ENCODE peak calls at places on chromosomes 1 and 21, in ten cellular contexts. One of them, this sample, is unnamed.

GRCh38 chr1:54219688-54220003 is 19.7 kb downstream of the MRPL37 start:
- DNase-seq in occipital lobe: no peak
- DNase-seq in activated CD8-positive, alpha-beta memory T cell treated with anti-CD3 and anti-CD28 coated beads, Interleukin-2, amount 10 ng/mL, durations not matched to agents 7 days and 5 days: no peak
- DNase-seq in CD4-positive, CD25-positive, alpha-beta regulatory T cell: no peak
- DNase-seq in activated T-cell treated with anti-CD3 and anti-CD28 coated beads, Interleukin-2, amount 50 U/mL, for 24 hours: no peak
- DNase-seq in retinal pigment epithelial cell: no peak
- DNase-seq in HEK293T: no peak
- DNase-seq in osteocyte: no peak
- DNase-seq in EL: no peak
- DNase-seq in activated naive CD4-positive, alpha-beta T cell treated with anti-CD3 and anti-CD28 coated beads, Interleukin-2, amount 10 ng/mL, durations not matched to agents 7 days and 5 days: no peak
- DNase-seq in this sample: peak; percentile 43

GRCh38 chr1:213389061-213389581 is 338.1 kb downstream of the RPS6KC1 start:
- DNase-seq in HEK293T: no peak
- DNase-seq in activated T-cell treated with anti-CD3 and anti-CD28 coated beads, Interleukin-2, amount 50 U/mL, for 24 hours: no peak
- DNase-seq in occipital lobe: peak; percentile 24
- DNase-seq in EL: no peak
- DNase-seq in activated naive CD4-positive, alpha-beta T cell treated with anti-CD3 and anti-CD28 coated beads, Interleukin-2, amount 10 ng/mL, durations not matched to agents 7 days and 5 days: no peak
- DNase-seq in osteocyte: no peak
- DNase-seq in retinal pigment epithelial cell: no peak
- DNase-seq in CD4-positive, CD25-positive, alpha-beta regulatory T cell: no peak
- DNase-seq in activated CD8-positive, alpha-beta memory T cell treated with anti-CD3 and anti-CD28 coated beads, Interleukin-2, amount 10 ng/mL, durations not matched to agents 7 days and 5 days: no peak
- DNase-seq in this sample: no peak

GRCh38 chr1:52567943-52568342 is 15.1 kb upstream of the TUT4 start:
- DNase-seq in retinal pigment epithelial cell: no peak
- DNase-seq in CD4-positive, CD25-positive, alpha-beta regulatory T cell: no peak
- DNase-seq in activated T-cell treated with anti-CD3 and anti-CD28 coated beads, Interleukin-2, amount 50 U/mL, for 24 hours: no peak
- DNase-seq in activated naive CD4-positive, alpha-beta T cell treated with anti-CD3 and anti-CD28 coated beads, Interleukin-2, amount 10 ng/mL, durations not matched to agents 7 days and 5 days: no peak
- DNase-seq in osteocyte: no peak
- DNase-seq in EL: no peak
- DNase-seq in HEK293T: no peak
- DNase-seq in occipital lobe: no peak
- DNase-seq in activated CD8-positive, alpha-beta memory T cell treated with anti-CD3 and anti-CD28 coated beads, Interleukin-2, amount 10 ng/mL, durations not matched to agents 7 days and 5 days: no peak
- DNase-seq in this sample: no peak

GRCh38 chr1:168582690-168583325 is 6.4 kb downstream of the XCL1 start:
- DNase-seq in CD4-positive, CD25-positive, alpha-beta regulatory T cell: no peak
- DNase-seq in retinal pigment epithelial cell: no peak
- DNase-seq in osteocyte: no peak
- DNase-seq in EL: peak; percentile 12
- DNase-seq in activated T-cell treated with anti-CD3 and anti-CD28 coated beads, Interleukin-2, amount 50 U/mL, for 24 hours: no peak
- DNase-seq in activated CD8-positive, alpha-beta memory T cell treated with anti-CD3 and anti-CD28 coated beads, Interleukin-2, amount 10 ng/mL, durations not matched to agents 7 days and 5 days: no peak
- DNase-seq in activated naive CD4-positive, alpha-beta T cell treated with anti-CD3 and anti-CD28 coated beads, Interleukin-2, amount 10 ng/mL, durations not matched to agents 7 days and 5 days: no peak
- DNase-seq in occipital lobe: no peak
- DNase-seq in HEK293T: no peak
- DNase-seq in this sample: peak; percentile 10

GRCh38 chr1:47752048-47752451 is 245.1 kb downstream of the TRABD2B start:
- DNase-seq in EL: peak; percentile 8
- DNase-seq in activated naive CD4-positive, alpha-beta T cell treated with anti-CD3 and anti-CD28 coated beads, Interleukin-2, amount 10 ng/mL, durations not matched to agents 7 days and 5 days: no peak
- DNase-seq in osteocyte: no peak
- DNase-seq in activated T-cell treated with anti-CD3 and anti-CD28 coated beads, Interleukin-2, amount 50 U/mL, for 24 hours: no peak
- DNase-seq in CD4-positive, CD25-positive, alpha-beta regulatory T cell: no peak
- DNase-seq in occipital lobe: no peak
- DNase-seq in activated CD8-positive, alpha-beta memory T cell treated with anti-CD3 and anti-CD28 coated beads, Interleukin-2, amount 10 ng/mL, durations not matched to agents 7 days and 5 days: no peak
- DNase-seq in HEK293T: no peak
- DNase-seq in retinal pigment epithelial cell: no peak
- DNase-seq in this sample: no peak

GRCh38 chr1:2108877-2109580 is 58.8 kb downstream of the PRKCZ start:
- DNase-seq in osteocyte: no peak
- DNase-seq in activated naive CD4-positive, alpha-beta T cell treated with anti-CD3 and anti-CD28 coated beads, Interleukin-2, amount 10 ng/mL, durations not matched to agents 7 days and 5 days: no peak
- DNase-seq in activated CD8-positive, alpha-beta memory T cell treated with anti-CD3 and anti-CD28 coated beads, Interleukin-2, amount 10 ng/mL, durations not matched to agents 7 days and 5 days: no peak
- DNase-seq in activated T-cell treated with anti-CD3 and anti-CD28 coated beads, Interleukin-2, amount 50 U/mL, for 24 hours: no peak
- DNase-seq in occipital lobe: no peak
- DNase-seq in HEK293T: no peak
- DNase-seq in CD4-positive, CD25-positive, alpha-beta regulatory T cell: no peak
- DNase-seq in EL: no peak
- DNase-seq in retinal pigment epithelial cell: no peak
- DNase-seq in this sample: no peak

GRCh38 chr1:231376875-231377549 is 38.9 kb downstream of the SPRTN start:
- DNase-seq in CD4-positive, CD25-positive, alpha-beta regulatory T cell: no peak
- DNase-seq in activated CD8-positive, alpha-beta memory T cell treated with anti-CD3 and anti-CD28 coated beads, Interleukin-2, amount 10 ng/mL, durations not matched to agents 7 days and 5 days: peak; percentile 66
- DNase-seq in activated naive CD4-positive, alpha-beta T cell treated with anti-CD3 and anti-CD28 coated beads, Interleukin-2, amount 10 ng/mL, durations not matched to agents 7 days and 5 days: peak; percentile 26
- DNase-seq in retinal pigment epithelial cell: no peak
- DNase-seq in HEK293T: no peak
- DNase-seq in activated T-cell treated with anti-CD3 and anti-CD28 coated beads, Interleukin-2, amount 50 U/mL, for 24 hours: peak; percentile 37
- DNase-seq in EL: no peak
- DNase-seq in occipital lobe: no peak
- DNase-seq in osteocyte: no peak
- DNase-seq in this sample: no peak

GRCh38 chr1:183159960-183160359 is 26.1 kb upstream of the LAMC2 start:
- DNase-seq in EL: peak; percentile 59
- DNase-seq in activated naive CD4-positive, alpha-beta T cell treated with anti-CD3 and anti-CD28 coated beads, Interleukin-2, amount 10 ng/mL, durations not matched to agents 7 days and 5 days: no peak
- DNase-seq in HEK293T: no peak
- DNase-seq in CD4-positive, CD25-positive, alpha-beta regulatory T cell: no peak
- DNase-seq in retinal pigment epithelial cell: no peak
- DNase-seq in activated CD8-positive, alpha-beta memory T cell treated with anti-CD3 and anti-CD28 coated beads, Interleukin-2, amount 10 ng/mL, durations not matched to agents 7 days and 5 days: no peak
- DNase-seq in osteocyte: no peak
- DNase-seq in activated T-cell treated with anti-CD3 and anti-CD28 coated beads, Interleukin-2, amount 50 U/mL, for 24 hours: no peak
- DNase-seq in occipital lobe: no peak
- DNase-seq in this sample: peak; percentile 91

GRCh38 chr1:204920511-204920910 is 49.8 kb downstream of the NFASC start:
- DNase-seq in osteocyte: no peak
- DNase-seq in CD4-positive, CD25-positive, alpha-beta regulatory T cell: no peak
- DNase-seq in EL: no peak
- DNase-seq in occipital lobe: no peak
- DNase-seq in retinal pigment epithelial cell: no peak
- DNase-seq in HEK293T: no peak
- DNase-seq in activated CD8-positive, alpha-beta memory T cell treated with anti-CD3 and anti-CD28 coated beads, Interleukin-2, amount 10 ng/mL, durations not matched to agents 7 days and 5 days: no peak
- DNase-seq in activated naive CD4-positive, alpha-beta T cell treated with anti-CD3 and anti-CD28 coated beads, Interleukin-2, amount 10 ng/mL, durations not matched to agents 7 days and 5 days: no peak
- DNase-seq in activated T-cell treated with anti-CD3 and anti-CD28 coated beads, Interleukin-2, amount 50 U/mL, for 24 hours: no peak
- DNase-seq in this sample: no peak

GRCh38 chr1:28928306-28928987 is 14.1 kb downstream of the EPB41 start:
- DNase-seq in occipital lobe: no peak
- DNase-seq in osteocyte: no peak
- DNase-seq in EL: no peak
- DNase-seq in CD4-positive, CD25-positive, alpha-beta regulatory T cell: no peak
- DNase-seq in activated T-cell treated with anti-CD3 and anti-CD28 coated beads, Interleukin-2, amount 50 U/mL, for 24 hours: no peak
- DNase-seq in activated CD8-positive, alpha-beta memory T cell treated with anti-CD3 and anti-CD28 coated beads, Interleukin-2, amount 10 ng/mL, durations not matched to agents 7 days and 5 days: no peak
- DNase-seq in retinal pigment epithelial cell: no peak
- DNase-seq in activated naive CD4-positive, alpha-beta T cell treated with anti-CD3 and anti-CD28 coated beads, Interleukin-2, amount 10 ng/mL, durations not matched to agents 7 days and 5 days: no peak
- DNase-seq in HEK293T: no peak
- DNase-seq in this sample: no peak

GRCh38 chr1:86263101-86263500 is 106.5 kb upstream of the COL24A1 start:
- DNase-seq in activated naive CD4-positive, alpha-beta T cell treated with anti-CD3 and anti-CD28 coated beads, Interleukin-2, amount 10 ng/mL, durations not matched to agents 7 days and 5 days: no peak
- DNase-seq in occipital lobe: no peak
- DNase-seq in HEK293T: no peak
- DNase-seq in retinal pigment epithelial cell: no peak
- DNase-seq in activated T-cell treated with anti-CD3 and anti-CD28 coated beads, Interleukin-2, amount 50 U/mL, for 24 hours: no peak
- DNase-seq in EL: no peak
- DNase-seq in osteocyte: no peak
- DNase-seq in activated CD8-positive, alpha-beta memory T cell treated with anti-CD3 and anti-CD28 coated beads, Interleukin-2, amount 10 ng/mL, durations not matched to agents 7 days and 5 days: no peak
- DNase-seq in CD4-positive, CD25-positive, alpha-beta regulatory T cell: no peak
- DNase-seq in this sample: no peak

GRCh38 chr1:56472860-56473259 is 106.5 kb downstream of the PLPP3 start:
- DNase-seq in HEK293T: no peak
- DNase-seq in activated naive CD4-positive, alpha-beta T cell treated with anti-CD3 and anti-CD28 coated beads, Interleukin-2, amount 10 ng/mL, durations not matched to agents 7 days and 5 days: no peak
- DNase-seq in retinal pigment epithelial cell: no peak
- DNase-seq in occipital lobe: no peak
- DNase-seq in osteocyte: peak; percentile 27
- DNase-seq in activated CD8-positive, alpha-beta memory T cell treated with anti-CD3 and anti-CD28 coated beads, Interleukin-2, amount 10 ng/mL, durations not matched to agents 7 days and 5 days: no peak
- DNase-seq in CD4-positive, CD25-positive, alpha-beta regulatory T cell: no peak
- DNase-seq in EL: no peak
- DNase-seq in activated T-cell treated with anti-CD3 and anti-CD28 coated beads, Interleukin-2, amount 50 U/mL, for 24 hours: no peak
- DNase-seq in this sample: no peak

GRCh38 chr21:45309069-45309521 is 21.4 kb upstream of the POFUT2 start:
- DNase-seq in EL: peak; percentile 70
- DNase-seq in activated T-cell treated with anti-CD3 and anti-CD28 coated beads, Interleukin-2, amount 50 U/mL, for 24 hours: peak; percentile 62
- DNase-seq in osteocyte: no peak
- DNase-seq in HEK293T: peak; percentile 87
- DNase-seq in activated CD8-positive, alpha-beta memory T cell treated with anti-CD3 and anti-CD28 coated beads, Interleukin-2, amount 10 ng/mL, durations not matched to agents 7 days and 5 days: peak; percentile 50
- DNase-seq in occipital lobe: no peak
- DNase-seq in CD4-positive, CD25-positive, alpha-beta regulatory T cell: no peak
- DNase-seq in activated naive CD4-positive, alpha-beta T cell treated with anti-CD3 and anti-CD28 coated beads, Interleukin-2, amount 10 ng/mL, durations not matched to agents 7 days and 5 days: peak; percentile 55
- DNase-seq in retinal pigment epithelial cell: no peak
- DNase-seq in this sample: no peak

GRCh38 chr1:54248966-54249365 is 49.0 kb downstream of the MRPL37 start:
- DNase-seq in activated CD8-positive, alpha-beta memory T cell treated with anti-CD3 and anti-CD28 coated beads, Interleukin-2, amount 10 ng/mL, durations not matched to agents 7 days and 5 days: no peak
- DNase-seq in osteocyte: no peak
- DNase-seq in HEK293T: no peak
- DNase-seq in activated naive CD4-positive, alpha-beta T cell treated with anti-CD3 and anti-CD28 coated beads, Interleukin-2, amount 10 ng/mL, durations not matched to agents 7 days and 5 days: no peak
- DNase-seq in retinal pigment epithelial cell: no peak
- DNase-seq in EL: no peak
- DNase-seq in occipital lobe: no peak
- DNase-seq in CD4-positive, CD25-positive, alpha-beta regulatory T cell: no peak
- DNase-seq in activated T-cell treated with anti-CD3 and anti-CD28 coated beads, Interleukin-2, amount 50 U/mL, for 24 hours: no peak
- DNase-seq in this sample: no peak

GRCh38 chr1:54542962-54543539 is 5.0 kb upstream of the ACOT11 start:
- DNase-seq in HEK293T: no peak
- DNase-seq in activated CD8-positive, alpha-beta memory T cell treated with anti-CD3 and anti-CD28 coated beads, Interleukin-2, amount 10 ng/mL, durations not matched to agents 7 days and 5 days: peak; percentile 35
- DNase-seq in EL: peak; percentile 61
- DNase-seq in osteocyte: no peak
- DNase-seq in activated naive CD4-positive, alpha-beta T cell treated with anti-CD3 and anti-CD28 coated beads, Interleukin-2, amount 10 ng/mL, durations not matched to agents 7 days and 5 days: no peak
- DNase-seq in activated T-cell treated with anti-CD3 and anti-CD28 coated beads, Interleukin-2, amount 50 U/mL, for 24 hours: no peak
- DNase-seq in retinal pigment epithelial cell: no peak
- DNase-seq in occipital lobe: no peak
- DNase-seq in CD4-positive, CD25-positive, alpha-beta regulatory T cell: no peak
- DNase-seq in this sample: peak; percentile 41

GRCh38 chr1:204578867-204579664 is 62.9 kb downstream of the MDM4 start:
- DNase-seq in activated T-cell treated with anti-CD3 and anti-CD28 coated beads, Interleukin-2, amount 50 U/mL, for 24 hours: peak; percentile 54
- DNase-seq in osteocyte: no peak
- DNase-seq in activated naive CD4-positive, alpha-beta T cell treated with anti-CD3 and anti-CD28 coated beads, Interleukin-2, amount 10 ng/mL, durations not matched to agents 7 days and 5 days: peak; percentile 82
- DNase-seq in activated CD8-positive, alpha-beta memory T cell treated with anti-CD3 and anti-CD28 coated beads, Interleukin-2, amount 10 ng/mL, durations not matched to agents 7 days and 5 days: peak; percentile 68
- DNase-seq in retinal pigment epithelial cell: no peak
- DNase-seq in HEK293T: no peak
- DNase-seq in occipital lobe: no peak
- DNase-seq in CD4-positive, CD25-positive, alpha-beta regulatory T cell: no peak
- DNase-seq in EL: no peak
- DNase-seq in this sample: no peak

GRCh38 chr21:28436286-28436932 is 556.3 kb downstream of the LTN1 start:
- DNase-seq in activated naive CD4-positive, alpha-beta T cell treated with anti-CD3 and anti-CD28 coated beads, Interleukin-2, amount 10 ng/mL, durations not matched to agents 7 days and 5 days: no peak
- DNase-seq in HEK293T: no peak
- DNase-seq in EL: peak; percentile 68
- DNase-seq in activated T-cell treated with anti-CD3 and anti-CD28 coated beads, Interleukin-2, amount 50 U/mL, for 24 hours: no peak
- DNase-seq in osteocyte: no peak
- DNase-seq in occipital lobe: no peak
- DNase-seq in activated CD8-positive, alpha-beta memory T cell treated with anti-CD3 and anti-CD28 coated beads, Interleukin-2, amount 10 ng/mL, durations not matched to agents 7 days and 5 days: no peak
- DNase-seq in retinal pigment epithelial cell: no peak
- DNase-seq in CD4-positive, CD25-positive, alpha-beta regulatory T cell: no peak
- DNase-seq in this sample: peak; percentile 61

GRCh38 chr1:39409055-39409816 is 82.2 kb upstream of the BMP8A start:
- DNase-seq in EL: peak; percentile 79
- DNase-seq in retinal pigment epithelial cell: no peak
- DNase-seq in HEK293T: peak; percentile 29
- DNase-seq in activated naive CD4-positive, alpha-beta T cell treated with anti-CD3 and anti-CD28 coated beads, Interleukin-2, amount 10 ng/mL, durations not matched to agents 7 days and 5 days: peak; percentile 53
- DNase-seq in osteocyte: no peak
- DNase-seq in activated CD8-positive, alpha-beta memory T cell treated with anti-CD3 and anti-CD28 coated beads, Interleukin-2, amount 10 ng/mL, durations not matched to agents 7 days and 5 days: no peak
- DNase-seq in activated T-cell treated with anti-CD3 and anti-CD28 coated beads, Interleukin-2, amount 50 U/mL, for 24 hours: no peak
- DNase-seq in occipital lobe: no peak
- DNase-seq in CD4-positive, CD25-positive, alpha-beta regulatory T cell: no peak
- DNase-seq in this sample: peak; percentile 60

GRCh38 chr1:6585081-6585722 is 5.4 kb downstream of the ZBTB48 start:
- DNase-seq in retinal pigment epithelial cell: no peak
- DNase-seq in occipital lobe: no peak
- DNase-seq in activated T-cell treated with anti-CD3 and anti-CD28 coated beads, Interleukin-2, amount 50 U/mL, for 24 hours: no peak
- DNase-seq in HEK293T: no peak
- DNase-seq in EL: no peak
- DNase-seq in osteocyte: no peak
- DNase-seq in activated naive CD4-positive, alpha-beta T cell treated with anti-CD3 and anti-CD28 coated beads, Interleukin-2, amount 10 ng/mL, durations not matched to agents 7 days and 5 days: no peak
- DNase-seq in CD4-positive, CD25-positive, alpha-beta regulatory T cell: no peak
- DNase-seq in activated CD8-positive, alpha-beta memory T cell treated with anti-CD3 and anti-CD28 coated beads, Interleukin-2, amount 10 ng/mL, durations not matched to agents 7 days and 5 days: no peak
- DNase-seq in this sample: no peak